ENCODE peak calls at places on chromosomes 3 and 15, in five cellular contexts. M is endothelial cell of umbilical vein, T is A549, S is H1, H is HCT116. J is an unnamed sample.
A peak's percentile ranks its signal among the peaks of the same experiment; 100 is the strongest.

GRCh38 chr15:40103124-40103858 is 5.4 kb downstream of the BMF start:
- DNase-seq in M (peak; percentile 71), T (no peak), S (no peak), H (no peak), J (no peak)

GRCh38 chr3:15769256-15769915 is 28.4 kb downstream of the ANKRD28 start:
- DNase-seq in M (no peak), T (no peak), S (no peak), H (no peak), J (peak; percentile 46)

GRCh38 chr3:10561942-10562565 is 56.7 kb upstream of the ATP2B2 start:
- DNase-seq in M (no peak), T (no peak), S (no peak), H (no peak), J (no peak)

GRCh38 chr3:98778852-98779379 is 15.8 kb downstream of the ST3GAL6 start:
- DNase-seq in M (peak; percentile 97), T (no peak), S (no peak), H (no peak), J (peak; percentile 81)

GRCh38 chr15:56532766-56533455 is 68.0 kb upstream of the MNS1 start:
- DNase-seq in M (no peak), T (no peak), S (no peak), H (no peak), J (no peak)

GRCh38 chr3:15634671-15635661 is 33.4 kb downstream of the BTD start:
- DNase-seq in M (peak; percentile 89), T (no peak), S (no peak), H (no peak), J (no peak)

GRCh38 chr15:40706121-40706520 is 11.1 kb downstream of the RAD51 start:
- DNase-seq in M (no peak), T (no peak), S (no peak), H (no peak), J (no peak)

GRCh38 chr15:83436513-83437158 is 10.5 kb upstream of the SH3GL3 start:
- DNase-seq in M (peak; percentile 47), T (peak; percentile 63), S (no peak), H (peak; percentile 33), J (peak; percentile 52)

GRCh38 chr3:151047636-151048035 is 37.8 kb upstream of the MED12L start:
- DNase-seq in M (no peak), T (peak; percentile 38), S (no peak), H (peak; percentile 23), J (peak; percentile 10)

GRCh38 chr3:21839592-21839991 is 88.6 kb upstream of the ZNF385D start:
- DNase-seq in M (no peak), T (peak; percentile 4), S (no peak), H (no peak), J (peak; percentile 24)

GRCh38 chr3:188584958-188585689 is 431.2 kb downstream of the LPP start:
- DNase-seq in M (peak; percentile 36), T (no peak), S (no peak), H (no peak), J (no peak)

DNA sequence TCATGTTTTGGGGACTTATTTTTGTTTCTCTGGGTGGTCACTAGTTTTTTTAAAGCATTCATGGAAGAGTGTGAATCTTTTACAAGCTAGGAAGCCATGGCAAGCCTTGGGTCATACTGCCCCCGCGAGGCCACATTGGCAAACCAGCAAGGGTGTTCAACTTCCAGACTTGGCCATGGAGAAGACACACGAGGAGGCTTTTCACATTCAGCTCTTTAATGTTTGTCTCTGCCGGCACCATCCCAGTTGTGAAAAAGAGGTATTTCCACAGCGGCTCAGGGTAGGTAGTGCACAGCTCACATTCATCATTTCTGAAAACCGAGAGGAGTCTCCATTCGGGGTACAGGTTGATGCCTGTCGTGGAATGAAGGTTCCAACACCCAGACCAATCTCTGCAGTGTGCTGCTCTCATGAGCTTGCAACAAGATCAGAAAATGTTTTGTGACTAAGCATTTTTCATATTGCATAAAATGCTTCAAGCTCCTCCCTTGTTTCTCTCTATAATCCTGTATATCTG is 7.7 kb downstream of the CCR5 start:
- DNase-seq in M (peak; percentile 56), T (peak; percentile 56), S (peak; percentile 38), H (peak; percentile 48), J (peak; percentile 86)
- TF ChIP-seq MAX in M (no peak), T (no peak), S (no peak), H (no peak), J (peak; percentile 19)

GRCh38 chr3:134850761-134851160 is 55.7 kb downstream of the EPHB1 start:
- DNase-seq in M (peak; percentile 30), T (no peak), S (no peak), H (no peak), J (no peak)

GRCh38 chr3:134847349-134847748 is 52.3 kb downstream of the EPHB1 start:
- DNase-seq in M (no peak), T (no peak), S (no peak), H (no peak), J (no peak)

GRCh38 chr3:134849561-134849960 is 54.5 kb downstream of the EPHB1 start:
- DNase-seq in M (no peak), T (no peak), S (no peak), H (no peak), J (no peak)

GRCh38 chr3:134846084-134846483 is 51.0 kb downstream of the EPHB1 start:
- DNase-seq in M (no peak), T (no peak), S (no peak), H (no peak), J (no peak)

GRCh38 chr3:134846943-134847342 is 51.9 kb downstream of the EPHB1 start:
- DNase-seq in M (peak; percentile 97), T (peak; percentile 23), S (no peak), H (peak; percentile 51), J (no peak)
- TF ChIP-seq POLR2A in M (no peak), T (no peak), S (no peak), H (no peak), J (no peak)

GRCh38 chr15:50187525-50187924 is 5.5 kb downstream of the SLC27A2 start:
- DNase-seq in M (no peak), T (no peak), S (no peak), H (no peak), J (no peak)
- H3K4me3 ChIP-seq in M (no peak overlapping the region), T (no peak overlapping the region), S (no peak overlapping the region), H (no peak overlapping the region), J (no peak overlapping the region)

GRCh38 chr3:27718459-27718858 is 3.7 kb downstream of the EOMES start:
- DNase-seq in M (no peak), T (no peak), S (no peak), H (no peak), J (no peak)
- TF ChIP-seq MAX in M (no peak), T (no peak), S (no peak), H (no peak), J (no peak)

GRCh38 chr3:80141557-80141956 is 373.8 kb upstream of the ROBO1 start:
- DNase-seq in M (no peak), T (no peak), S (no peak), H (no peak), J (no peak)
- TF ChIP-seq POLR2A in M (no peak), T (no peak), S (no peak), H (no peak), J (no peak)

J was measured in NB4.